ENCODE peak calls at places on chromosomes 1 and 21, in four cellular contexts. I, K, R and D are unnamed samples.

GRCh38 chr1:8355439-8356255 is 37.7 kb downstream of the SLC45A1 start:
- DNase-seq in I (no peak), K (no peak), R (no peak), D (no peak)

GRCh38 chr1:157178490-157178889 is 40.3 kb upstream of the ETV3 start:
- DNase-seq in I (no peak), K (no peak), R (no peak), D (no peak)

GRCh38 chr1:198167436-198167934 is 10.7 kb downstream of the NEK7 start:
- DNase-seq in I (no peak), K (no peak), R (no peak), D (no peak)

GRCh38 chr1:202919615-202920014 is 7.4 kb downstream of the KLHL12 start:
- DNase-seq in I (no peak), K (no peak), R (no peak), D (no peak)

GRCh38 chr1:61152706-61153105 is 70.3 kb downstream of the NFIA start:
- DNase-seq in I (no peak), K (no peak), R (no peak), D (no peak)

GRCh38 chr1:178540204-178540603 is 27.3 kb downstream of the TEX35 start:
- DNase-seq in I (no peak), K (no peak), R (no peak), D (no peak)

GRCh38 chr1:236301958-236302335 is 20.2 kb upstream of the ERO1B start:
- DNase-seq in I (no peak), K (no peak), R (no peak), D (no peak)

GRCh38 chr21:45461369-45461750 is 56.4 kb downstream of the COL18A1 start:
- DNase-seq in I (no peak), K (no peak), R (no peak), D (no peak)

GRCh38 chr21:37593015-37593414 is 226.4 kb downstream of the DYRK1A start:
- DNase-seq in I (no peak), K (peak; percentile 99), R (no peak), D (no peak)

GRCh38 chr1:43286115-43286514 is 734 bp upstream of the C1orf210 start:
- DNase-seq in I (no peak), K (no peak), R (no peak), D (no peak)

GRCh38 chr21:42059141-42059540 is 12.0 kb upstream of the UMODL1 start:
- DNase-seq in I (no peak), K (no peak), R (no peak), D (no peak)

GRCh38 chr1:91889717-91890459 is 3.9 kb upstream of the TGFBR3 start:
- DNase-seq in I (no peak), K (peak; percentile 18), R (no peak), D (no peak)

GRCh38 chr1:155598842-155599331 is 11.1 kb upstream of the MSTO1 start:
- DNase-seq in I (no peak), K (peak; percentile 62), R (no peak), D (no peak)

GRCh38 chr1:174966000-174966572 is 33.7 kb upstream of the CACYBP start:
- DNase-seq in I (no peak), K (no peak), R (no peak), D (no peak)

GRCh38 chr1:206411321-206411720 is 59.0 kb upstream of the IKBKE start:
- DNase-seq in I (no peak), K (no peak), R (no peak), D (no peak)

GRCh38 chr1:91891969-91892368 is 6.0 kb upstream of the TGFBR3 start:
- DNase-seq in I (no peak), K (peak; percentile 76), R (no peak), D (no peak)

GRCh38 chr1:85462931-85463665 is 1.9 kb downstream of the DDAH1 start:
- DNase-seq in I (no peak), K (peak; percentile 57), R (no peak), D (no peak)

GRCh38 chr21:32304998-32305397 is 6.3 kb downstream of the MRAP start:
- DNase-seq in I (no peak), K (no peak), R (no peak), D (no peak)

GRCh38 chr1:243493156-243494129 is 237.6 kb downstream of the SDCCAG8 start:
- DNase-seq in I (no peak), K (peak; percentile 34), R (no peak), D (no peak)

GRCh38 chr1:29651684-29652665 is 415.7 kb downstream of the PTPRU start:
- DNase-seq in I (no peak), K (no peak), R (no peak), D (no peak)

GRCh38 chr1:188343914-188344313 is 1515.2 kb downstream of the PLA2G4A start:
- DNase-seq in I (no peak), K (no peak), R (no peak), D (no peak)

GRCh38 chr21:35882791-35883240 is 177.5 kb downstream of the SETD4 start:
- DNase-seq in I (no peak), K (no peak), R (no peak), D (no peak)

GRCh38 chr1:234893725-234894630 is 234.7 kb downstream of the TOMM20 start:
- DNase-seq in I (no peak), K (no peak), R (peak; percentile 9), D (no peak)

GRCh38 chr1:225426395-225427248 is 1.2 kb downstream of the LBR start:
- DNase-seq in I (no peak), K (peak; percentile 51), R (no peak), D (no peak)

GRCh38 chr1:2606004-2606805 is 19.6 kb downstream of the PRXL2B start:
- DNase-seq in I (no peak), K (no peak), R (no peak), D (no peak)

GRCh38 chr1:245363821-245364220 is 209.0 kb downstream of the KIF26B start:
- DNase-seq in I (no peak), K (no peak), R (no peak), D (no peak)

GRCh38 chr1:116357487-116357886 is 15.6 kb upstream of the ATP1A1 start:
- DNase-seq in I (no peak), K (no peak), R (no peak), D (no peak)

GRCh38 chr1:64891440-64891815 is 74.9 kb downstream of the JAK1 start:
- DNase-seq in I (no peak), K (no peak), R (no peak), D (no peak)

GRCh38 chr1:225962440-225962975 is 21.5 kb upstream of the LEFTY2 start:
- DNase-seq in I (no peak), K (peak; percentile 72), R (peak; percentile 26), D (no peak)

GRCh38 chr1:64309468-64309867 is 106.0 kb downstream of the UBE2U start:
- DNase-seq in I (no peak), K (no peak), R (no peak), D (no peak)

GRCh38 chr1:96492236-96492635 is 229.3 kb upstream of the PTBP2 start:
- DNase-seq in I (no peak), K (no peak), R (no peak), D (no peak)

GRCh38 chr21:33975548-33976081 is 60.0 kb upstream of the ATP5PO start:
- DNase-seq in I (no peak), K (peak; percentile 26), R (peak; percentile 42), D (peak; percentile 73)

GRCh38 chr21:44972301-44972814 is 32.5 kb downstream of the SLX9 start:
- DNase-seq in I (no peak), K (peak; percentile 40), R (no peak), D (no peak)

GRCh38 chr1:93753766-93754763 is 72.4 kb upstream of the BCAR3 start:
- DNase-seq in I (no peak), K (no peak), R (no peak), D (no peak)